ENCODE peak calls at places on chromosomes 2 and 18, in four cellular contexts. Y, B, I and G are unnamed samples. For H3K9me3, the result is how much of the 10 kb centered on the place peaks cover.

GRCh38 chr2:200127852-200128251 is 172.5 kb downstream of the MAIP1 start:
- DNase-seq in I (no peak), Y (no peak), B (no peak), G (no peak)

GRCh38 chr2:105875241-105875640 is 130.5 kb downstream of the NCK2 start:
- DNase-seq in I (no peak), Y (no peak), B (no peak), G (no peak)

GRCh38 chr18:9475643-9476580 is 599 bp downstream of the RALBP1 start:
- DNase-seq in Y (peak), B (peak), I (no peak), G (no peak)

GRCh38 chr2:173720310-173720709 is 244.9 kb downstream of the SP3 start:
- DNase-seq in Y (no peak), I (no peak), B (no peak), G (no peak)

GRCh38 chr2:190662754-190663153 is 13.9 kb downstream of the NAB1 start:
- DNase-seq in Y (no peak), I (no peak), B (no peak), G (no peak)

GRCh38 chr2:187078297-187078696 is 229.3 kb upstream of the ZSWIM2 start:
- DNase-seq in B (no peak), I (no peak), Y (no peak), G (no peak)

GRCh38 chr2:10080536-10081304 is 509 bp upstream of the CYS1 start:
- DNase-seq in I (peak), Y (no peak), B (no peak), G (no peak)

GRCh38 chr2:145106293-145106692 is 586.4 kb upstream of the ZEB2 start:
- DNase-seq in Y (no peak), B (no peak), I (no peak), G (no peak)

GRCh38 chr18:69725009-69725408 is 222.7 kb downstream of the CD226 start:
- DNase-seq in Y (no peak), I (no peak), B (no peak), G (no peak)

GRCh38 chr18:11728247-11728646 is 39.2 kb downstream of the GNAL start:
- DNase-seq in I (no peak), B (no peak), Y (no peak), G (no peak)

GRCh38 chr18:75874401-75875093 is 447.0 kb upstream of the SMIM21 start:
- DNase-seq in B (no peak), I (no peak), Y (no peak), G (no peak)

GRCh38 chr2:162029287-162029901 is 44.6 kb downstream of the DPP4 start:
- DNase-seq in Y (peak), B (no peak), I (peak), G (no peak)

GRCh38 chr2:10126627-10127026 is 4.1 kb downstream of the RRM2 start:
- DNase-seq in B (no peak), I (no peak), Y (no peak), G (no peak)

GRCh38 chr2:159119652-159120257 is 151.3 kb downstream of the TANC1 start:
- DNase-seq in B (no peak), I (no peak), Y (peak), G (no peak)

GRCh38 chr2:197835293-197835692 is 30.9 kb downstream of the PLCL1 start:
- DNase-seq in B (no peak), Y (peak), I (no peak), G (no peak)

GRCh38 chr2:46967990-46968647 is 52.5 kb upstream of the MCFD2 start:
- DNase-seq in B (peak), Y (peak), I (peak), G (peak)

GRCh38 chr2:42918041-42918440 is 125.7 kb upstream of the HAAO start:
- DNase-seq in Y (no peak), B (no peak), I (no peak), G (no peak)

GRCh38 chr2:136323212-136323611 is 205.3 kb upstream of the CXCR4 start:
- DNase-seq in I (no peak), Y (no peak), B (no peak), G (no peak)

GRCh38 chr18:63002803-63003445 is 287.6 kb downstream of the PHLPP1 start:
- DNase-seq in B (no peak), Y (no peak), I (no peak), G (no peak)

GRCh38 chr2:240925191-240925575 is 19.0 kb downstream of the CROCC2 start:
- DNase-seq in I (no peak), Y (peak), B (no peak), G (no peak)

GRCh38 chr2:227862227-227862740 is 9.1 kb upstream of the DAW1 start:
- DNase-seq in B (peak), Y (no peak), I (no peak), G (no peak)

GRCh38 chr2:233458826-233459225 is 104.5 kb downstream of the DGKD start:
- DNase-seq in I (peak), B (no peak), Y (no peak), G (no peak)

GRCh38 chr2:30880516-30880915 is 73.3 kb upstream of the CAPN13 start:
- DNase-seq in Y (no peak), B (no peak), I (no peak), G (no peak)

GRCh38 chr18:36628435-36629094 is 200.2 kb downstream of the TPGS2 start:
- DNase-seq in I (no peak), Y (no peak), B (no peak), G (no peak)
- TF ChIP-seq CTCF in I (no peak), Y (no peak), B (no peak), G (no peak)

GRCh38 chr18:71865888-71866287 is 678.3 kb downstream of the CBLN2 start:
- DNase-seq in I (no peak), Y (no peak), B (no peak), G (no peak)
- H3K9me3 ChIP-seq in I (under half), Y (under half), B (under half), G (under half)

DNA sequence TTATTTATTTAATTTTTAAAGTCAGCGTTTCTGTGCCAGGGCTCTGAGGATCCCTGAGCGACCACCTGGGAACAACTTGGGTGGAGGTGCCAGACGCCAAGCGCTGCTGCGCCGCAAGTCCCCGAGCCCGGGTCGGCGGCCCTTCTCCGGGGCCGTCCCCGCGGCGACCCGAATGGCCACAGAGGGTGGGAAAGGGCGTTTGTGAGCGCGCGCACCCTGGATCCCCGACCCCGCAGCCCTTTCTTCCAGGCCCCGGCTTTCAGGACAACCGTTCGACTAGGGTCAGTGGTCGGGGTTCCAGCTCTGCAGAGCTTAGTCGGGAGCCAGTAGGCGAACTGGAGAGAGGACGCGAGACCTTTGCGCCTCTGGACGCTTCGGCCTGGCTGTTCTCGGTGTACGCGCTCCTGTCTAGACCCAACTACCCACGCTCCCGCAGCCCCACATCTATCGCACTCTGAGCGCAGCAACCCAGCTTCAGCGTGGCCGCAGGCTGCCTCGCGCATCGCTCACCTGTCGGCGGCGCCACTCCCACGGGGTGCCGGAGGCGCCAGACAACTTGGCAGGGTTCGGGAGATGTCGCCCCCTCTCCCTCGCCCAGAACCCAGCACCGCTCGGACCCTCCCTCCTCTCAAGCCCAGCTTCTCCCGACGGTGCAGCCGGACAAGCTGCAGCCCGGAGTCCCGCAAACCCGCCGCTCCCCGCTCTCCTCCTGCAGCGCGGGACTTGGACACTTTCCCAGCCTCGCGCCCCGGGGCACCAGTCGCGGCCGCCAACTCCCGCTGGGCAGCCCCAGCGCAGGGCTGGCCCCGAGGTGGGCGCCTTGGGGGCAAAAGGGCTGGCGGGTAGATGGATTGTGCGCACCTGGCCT is 785 bp downstream of the LYPD1 start:
- DNase-seq in I (peak), B (no peak), Y (no peak), G (no peak)
- TF ChIP-seq CTCF in I (peak), B (no peak), Y (no peak), G (no peak)

GRCh38 chr2:177430425-177430824 is 37.9 kb downstream of the AGPS start:
- DNase-seq in I (no peak), B (no peak), Y (no peak), G (no peak)
- H3K9me3 ChIP-seq in I (under half), B (under half), Y (half or more), G (under half)

DNA sequence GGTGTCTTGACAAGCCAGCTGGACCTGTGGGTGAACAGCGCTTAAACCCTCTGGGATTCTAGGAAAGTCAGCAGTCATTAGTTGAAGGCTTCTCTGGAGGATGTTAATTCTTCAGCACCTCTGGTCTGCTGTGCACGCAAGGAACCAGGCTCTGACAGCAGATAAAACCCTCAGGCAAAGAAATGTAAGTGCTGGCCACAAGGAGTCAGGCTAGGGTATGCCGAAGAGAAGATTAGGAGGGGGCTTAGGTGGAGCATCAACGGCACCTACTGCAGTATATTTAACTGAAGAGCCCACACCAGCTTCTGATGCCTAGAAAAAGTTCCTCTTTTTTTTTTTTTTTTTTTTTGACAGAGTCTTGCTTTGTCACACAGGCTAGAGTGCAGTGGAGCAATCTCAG is 304.2 kb upstream of the MC4R start:
- DNase-seq in Y (no peak), B (no peak), I (no peak), G (no peak)
- TF ChIP-seq CTCF in Y (no peak), B (no peak), I (no peak), G (no peak)

GRCh38 chr2:239819974-239820555 is 205.1 kb downstream of the NDUFA10 start:
- DNase-seq in Y (no peak), B (no peak), I (peak), G (peak)
- H3K9me3 ChIP-seq in Y (under half), B (under half), I (under half), G (under half)

GRCh38 chr2:138501427-138502252 is at the start of gene SPOPL:
- DNase-seq in I (peak), B (peak), Y (peak), G (peak)
- TF ChIP-seq CTCF in I (peak), B (peak), Y (peak), G (no peak)

GRCh38 chr2:203559640-203560039 is 24.5 kb upstream of the RAPH1 start:
- DNase-seq in I (no peak), Y (no peak), B (no peak), G (no peak)

GRCh38 chr2:203548887-203549286 is 13.8 kb upstream of the RAPH1 start:
- DNase-seq in B (no peak), Y (no peak), I (no peak), G (no peak)

GRCh38 chr2:203549406-203549805 is 14.3 kb upstream of the RAPH1 start:
- DNase-seq in Y (no peak), B (no peak), I (no peak), G (no peak)

GRCh38 chr2:203551653-203552250 is 16.7 kb upstream of the RAPH1 start:
- DNase-seq in I (no peak), Y (no peak), B (peak), G (peak)

GRCh38 chr2:203553784-203554183 is 18.7 kb upstream of the RAPH1 start:
- DNase-seq in Y (no peak), I (no peak), B (no peak), G (no peak)
- H3K9me3 ChIP-seq in Y (under half), I (under half), B (under half), G (under half)